ENCODE peak calls at places on chromosomes 6 and 20, in nine cellular contexts. U is RWPE2, Z is fibroblast of lung, Y is left ventricle myocardium inferior, M is GM06990, W is mesendoderm, S is upper lobe of right lung, J is aorta, C is Karpas-422. D is an unnamed sample.

GRCh38 chr20:10857362-10858070 is 183.7 kb upstream of the JAG1 start:
- DNase-seq in M (no peak), J (peak; percentile 79), C (no peak), S (no peak), Z (peak; percentile 91), W (peak; percentile 12), U (no peak), Y (no peak), D (no peak)

GRCh38 chr20:4415281-4415680 is 306.4 kb upstream of the PRND start:
- DNase-seq in W (no peak), U (no peak), M (no peak), Z (no peak), C (no peak), S (no peak), J (no peak), Y (no peak), D (no peak)

GRCh38 chr6:27241443-27241842 is 6.1 kb upstream of the PRSS16 start:
- DNase-seq in Y (no peak), W (no peak), S (no peak), C (no peak), M (no peak), Z (no peak), J (no peak), U (no peak), D (no peak)

GRCh38 chr6:64280569-64280968 is 645.0 kb downstream of the PHF3 start:
- DNase-seq in M (no peak), Z (peak; percentile 3), J (no peak), Y (no peak), U (no peak), S (no peak), C (peak; percentile 75), W (peak; percentile 42), D (no peak)

GRCh38 chr6:7196019-7196402 is 88.2 kb downstream of the RREB1 start:
- DNase-seq in U (no peak), W (no peak), C (no peak), S (no peak), Y (no peak), J (no peak), M (no peak), Z (no peak), D (no peak)

GRCh38 chr6:7617954-7618764 is 28.2 kb downstream of the SNRNP48 start:
- DNase-seq in J (no peak), M (no peak), Y (no peak), C (no peak), W (peak; percentile 10), Z (peak; percentile 66), U (no peak), S (peak; percentile 73), D (no peak)

GRCh38 chr6:90256698-90257485 is 39.8 kb downstream of the BACH2 start:
- DNase-seq in Y (no peak), W (no peak), C (no peak), Z (peak; percentile 85), M (no peak), J (no peak), U (no peak), S (no peak), D (no peak)

GRCh38 chr6:7646394-7646793 is 56.4 kb downstream of the SNRNP48 start:
- DNase-seq in J (no peak), S (no peak), U (no peak), M (no peak), C (no peak), Y (no peak), W (no peak), Z (peak; percentile 32), D (no peak)

GRCh38 chr6:99350573-99350972 is 1.1 kb upstream of the FAXC start:
- DNase-seq in S (no peak), Y (no peak), Z (no peak), J (no peak), C (no peak), U (no peak), W (peak; percentile 13), M (no peak), D (peak; percentile 20)
- H3K4me3 ChIP-seq in S (peak overlapping the region; percentile 56), Y (no peak overlapping the region), Z (no peak overlapping the region), J (no peak overlapping the region), C (no peak overlapping the region), U (peak overlapping the region; percentile 68), W (no peak overlapping the region), M (no peak overlapping the region), D (peak overlapping the region; percentile 1)

GRCh38 chr20:21715193-21715881 is 9.9 kb downstream of the PAX1 start:
- DNase-seq in Y (no peak), U (no peak), C (no peak), W (no peak), S (no peak), J (no peak), Z (no peak), M (no peak), D (no peak)
- H3K27me3 ChIP-seq in Y (peaks cover 91% of the 10 kb centered on the region), U (peaks cover 83% of the 10 kb centered on the region), C (no peaks in the 10 kb centered on the region), W (peaks cover 54% of the 10 kb centered on the region), S (peaks cover 82% of the 10 kb centered on the region), J (peaks cover 2% of the 10 kb centered on the region), Z (peaks cover 5% of the 10 kb centered on the region), M (no peaks in the 10 kb centered on the region), D (peaks cover 82% of the 10 kb centered on the region)

GRCh38 chr20:41453006-41453950 is 86.7 kb upstream of the EMILIN3 start:
- DNase-seq in J (no peak), S (no peak), Y (no peak), W (no peak), Z (no peak), M (no peak), U (peak; percentile 71), C (no peak), D (no peak)
- H3K36me3 ChIP-seq in J (no peaks in the 10 kb centered on the region), S (peaks cover 82% of the 10 kb centered on the region), Y (peaks cover 90% of the 10 kb centered on the region), W (peaks cover 12% of the 10 kb centered on the region), Z (peaks cover 5% of the 10 kb centered on the region), M (peaks cover 31% of the 10 kb centered on the region), U (peaks cover 70% of the 10 kb centered on the region), C (peaks cover 11% of the 10 kb centered on the region), D (peaks cover 47% of the 10 kb centered on the region)

GRCh38 chr20:31716818-31717477 is 5.7 kb downstream of the BCL2L1 start:
- DNase-seq in W (no peak), C (no peak), Z (no peak), Y (no peak), J (no peak), M (no peak), S (no peak), U (no peak), D (no peak)
- H3K4me3 ChIP-seq in W (no peak overlapping the region), C (peak overlapping the region; percentile 22), Z (no peak overlapping the region), Y (peak overlapping the region; percentile 85), J (peak overlapping the region; percentile 36), M (peak overlapping the region; percentile 15), S (peak overlapping the region; percentile 84), U (no peak overlapping the region), D (no peak overlapping the region)

DNA sequence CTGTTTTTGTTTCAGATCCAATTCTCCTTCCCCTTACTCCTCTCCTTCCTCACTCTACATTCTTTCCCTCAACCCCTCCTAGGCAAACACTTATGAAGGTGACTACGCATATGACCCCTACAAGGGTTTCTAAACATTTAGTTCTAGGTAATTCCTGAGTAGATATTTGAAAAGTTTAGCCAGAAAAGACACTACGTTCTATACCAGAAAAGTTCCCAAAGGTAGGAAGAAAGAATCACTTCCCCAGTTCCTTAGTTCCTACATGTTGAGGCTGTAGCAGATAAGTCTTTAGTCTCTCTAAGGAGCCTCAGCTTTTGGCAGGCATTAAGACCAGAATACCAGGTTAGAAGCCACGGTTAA is 11.6 kb downstream of the POU3F2 start:
- DNase-seq in U (no peak), Y (no peak), M (no peak), W (no peak), C (no peak), J (no peak), S (no peak), Z (no peak), D (no peak)
- H3K27me3 ChIP-seq in U (peaks cover 100% of the 10 kb centered on the region), Y (peaks cover 85% of the 10 kb centered on the region), M (no peaks in the 10 kb centered on the region), W (peaks cover 30% of the 10 kb centered on the region), C (no peaks in the 10 kb centered on the region), J (no peaks in the 10 kb centered on the region), S (peaks cover 89% of the 10 kb centered on the region), Z (peaks cover 70% of the 10 kb centered on the region), D (peaks cover 85% of the 10 kb centered on the region)

DNA sequence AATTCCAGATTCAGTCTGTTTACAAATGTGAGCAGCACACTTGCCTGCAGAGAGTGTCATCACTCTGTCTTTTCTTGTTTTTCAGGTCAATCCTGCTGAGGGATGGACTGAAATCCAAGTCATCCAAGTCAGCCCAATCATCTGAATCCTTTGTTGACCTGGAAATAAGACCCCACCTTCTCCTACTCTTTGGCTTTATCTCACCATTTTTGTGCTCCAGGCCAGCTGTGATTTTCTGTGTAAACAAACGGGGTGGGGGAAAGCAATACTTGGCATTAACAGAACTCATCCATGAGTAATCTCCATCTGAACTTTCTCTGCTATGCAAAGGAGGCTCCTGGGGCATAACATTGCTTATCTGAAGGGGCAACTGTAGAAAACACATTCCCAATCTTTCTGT is 16.9 kb upstream of the GSTA4 start:
- DNase-seq in Z (no peak), M (no peak), S (no peak), Y (no peak), W (peak; percentile 28), J (no peak), U (no peak), C (no peak), D (no peak)
- H3K36me3 ChIP-seq in Z (peaks cover 11% of the 10 kb centered on the region), M (peaks cover 3% of the 10 kb centered on the region), S (peaks cover 89% of the 10 kb centered on the region), Y (peaks cover 99% of the 10 kb centered on the region), W (peaks cover 9% of the 10 kb centered on the region), J (no peaks in the 10 kb centered on the region), U (peaks cover 27% of the 10 kb centered on the region), C (no peaks in the 10 kb centered on the region), D (peaks cover 18% of the 10 kb centered on the region)

DNA sequence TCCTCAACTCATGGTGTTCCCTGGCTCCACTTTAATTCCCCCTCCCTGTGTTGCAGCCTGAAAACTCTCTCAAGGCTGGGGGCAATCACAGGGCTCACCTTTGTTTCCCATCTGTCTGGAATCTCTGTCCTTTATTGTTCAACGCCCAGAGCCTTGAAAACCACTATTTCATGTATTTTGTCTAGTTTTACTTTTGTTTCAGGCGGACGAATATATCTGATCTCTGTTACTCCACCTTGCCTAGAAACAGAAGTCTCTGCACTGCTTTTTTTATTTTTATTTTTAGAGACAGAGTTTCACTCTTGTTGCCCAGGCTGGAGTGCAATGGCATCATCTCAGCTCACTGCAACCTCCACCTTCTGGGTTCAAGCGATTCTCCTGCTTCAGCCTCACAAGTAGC is 27.6 kb downstream of the PLAGL2 start:
- DNase-seq in W (no peak), Z (no peak), U (no peak), S (no peak), C (no peak), M (no peak), J (no peak), Y (no peak), D (no peak)
- H3K4me3 ChIP-seq in W (no peak overlapping the region), Z (no peak overlapping the region), U (no peak overlapping the region), S (no peak overlapping the region), C (no peak overlapping the region), M (no peak overlapping the region), J (no peak overlapping the region), Y (no peak overlapping the region), D (no peak overlapping the region)

D was measured in H7.